ENCODE peak calls at places on chromosomes 4 and X, in eight cellular contexts. L is mucosa of descending colon, N is bronchial epithelial cell, S is SK-N-SH, C is transverse colon, V is esophagus squamous epithelium, H is Peyer's patch, O is psoas muscle. I is an unnamed sample.
A peak's percentile ranks its signal among the peaks of the same experiment; 100 is the strongest.

GRCh38 chr4:152696764-152697250 is 17.0 kb upstream of the TMEM154 start:
- DNase-seq in L (peak; percentile 22), N (peak; percentile 92), S (no peak), C (peak; percentile 50), V (peak; percentile 2), H (peak; percentile 71), O (no peak), I (peak; percentile 81)

GRCh38 chr4:122152699-122153328 is 683 bp downstream of the BLTP1 start:
- DNase-seq in L (peak; percentile 60), N (peak; percentile 18), S (peak; percentile 63), C (peak; percentile 53), V (no peak), H (peak; percentile 38), O (peak; percentile 17), I (peak; percentile 52)

GRCh38 chr4:186190456-186191265 is 706 bp upstream of the CYP4V2 start:
- DNase-seq in L (no peak), N (peak; percentile 14), S (peak; percentile 86), C (peak; percentile 56), V (no peak), H (peak; percentile 43), O (no peak), I (no peak)

GRCh38 chrX:133389975-133390374 is 25.3 kb downstream of the GPC4 start:
- DNase-seq in L (peak; percentile 15), N (no peak), S (no peak), C (no peak), V (no peak), H (no peak), O (no peak), I (no peak)

GRCh38 chr4:118821590-118822293 is 14.2 kb downstream of the SEC24D start:
- DNase-seq in L (no peak), N (peak; percentile 18), S (no peak), C (no peak), V (no peak), H (no peak), O (no peak), I (no peak)

GRCh38 chr4:71333368-71333767 is 5.5 kb upstream of the SLC4A4 start:
- DNase-seq in L (no peak), N (no peak), S (no peak), C (no peak), V (no peak), H (no peak), O (no peak), I (no peak)

GRCh38 chr4:6767725-6768538 is 14.6 kb upstream of the KIAA0232 start:
- DNase-seq in L (peak; percentile 75), N (peak; percentile 27), S (no peak), C (peak; percentile 63), V (no peak), H (no peak), O (peak; percentile 34), I (no peak)

GRCh38 chr4:96486563-96486962 is 646.7 kb downstream of the PDHA2 start:
- DNase-seq in L (no peak), N (peak; percentile 2), S (no peak), C (no peak), V (no peak), H (no peak), O (no peak), I (no peak)

GRCh38 chr4:122129061-122129460 is 23.1 kb upstream of the BLTP1 start:
- DNase-seq in L (no peak), N (no peak), S (no peak), C (no peak), V (no peak), H (no peak), O (no peak), I (no peak)

GRCh38 chrX:81240701-81241100 is 38.8 kb downstream of the SH3BGRL start:
- DNase-seq in L (no peak), N (no peak), S (no peak), C (no peak), V (no peak), H (no peak), O (no peak), I (no peak)

GRCh38 chrX:64169988-64170387 is 35.5 kb downstream of the AMER1 start:
- DNase-seq in L (no peak), N (no peak), S (no peak), C (no peak), V (no peak), H (no peak), O (no peak), I (no peak)

GRCh38 chr4:159197260-159197884 is 94.5 kb downstream of the RAPGEF2 start:
- DNase-seq in L (no peak), N (no peak), S (no peak), C (no peak), V (no peak), H (no peak), O (no peak), I (no peak)

GRCh38 chrX:153573999-153574398 is 24.9 kb downstream of the CCNQ start:
- DNase-seq in L (no peak), N (no peak), S (no peak), C (no peak), V (no peak), H (no peak), O (no peak), I (no peak)

GRCh38 chr4:73676136-73676535 is 55.9 kb upstream of the RASSF6 start:
- DNase-seq in L (no peak), N (peak; percentile 67), S (no peak), C (no peak), V (no peak), H (no peak), O (no peak), I (no peak)

GRCh38 chr4:6471303-6472007 is 959 bp downstream of the PPP2R2C start:
- DNase-seq in L (no peak), N (no peak), S (peak; percentile 74), C (no peak), V (no peak), H (no peak), O (no peak), I (no peak)

GRCh38 chr4:86872135-86872534 is 20.1 kb downstream of the C4orf36 start:
- DNase-seq in L (no peak), N (peak; percentile 85), S (no peak), C (no peak), V (no peak), H (no peak), O (no peak), I (no peak)

GRCh38 chr4:74033721-74034120 is 4.8 kb downstream of the CXCL3 start:
- DNase-seq in L (no peak), N (peak; percentile 92), S (no peak), C (no peak), V (no peak), H (no peak), O (no peak), I (no peak)

GRCh38 chr4:101135371-101136010 is 211.8 kb downstream of the PPP3CA start:
- DNase-seq in L (no peak), N (no peak), S (no peak), C (no peak), V (no peak), H (no peak), O (no peak), I (no peak)

GRCh38 chrX:53642326-53642725 is 44.2 kb downstream of the HUWE1 start:
- DNase-seq in L (no peak), N (no peak), S (no peak), C (no peak), V (no peak), H (no peak), O (no peak), I (no peak)

GRCh38 chrX:12162420-12162819 is 24.1 kb downstream of the FRMPD4 start:
- DNase-seq in L (no peak), N (no peak), S (no peak), C (no peak), V (no peak), H (no peak), O (no peak), I (no peak)

GRCh38 chrX:151871244-151871643 is 41.4 kb upstream of the MAGEA4 start:
- DNase-seq in L (no peak), N (peak; percentile 89), S (no peak), C (no peak), V (no peak), H (no peak), O (no peak), I (no peak)

GRCh38 chrX:140123446-140123845 is 158.1 kb upstream of the CXorf66 start:
- DNase-seq in L (peak; percentile 1), N (peak; percentile 11), S (no peak), C (no peak), V (no peak), H (no peak), O (no peak), I (no peak)
- TF ChIP-seq CTCF in L (no peak), N (peak; percentile 49), S (peak; percentile 40), C (no peak), V (peak; percentile 7), H (no peak), O (no peak), I (peak; percentile 28)

GRCh38 chr4:136400829-136401228 is 1131.5 kb downstream of the PCDH18 start:
- DNase-seq in L (no peak), N (no peak), S (peak; percentile 8), C (no peak), V (no peak), H (no peak), O (no peak), I (no peak)

GRCh38 chr4:136392576-136392975 is 1139.7 kb downstream of the PCDH18 start:
- DNase-seq in L (no peak), N (peak; percentile 2), S (no peak), C (no peak), V (no peak), H (no peak), O (no peak), I (no peak)

DNA sequence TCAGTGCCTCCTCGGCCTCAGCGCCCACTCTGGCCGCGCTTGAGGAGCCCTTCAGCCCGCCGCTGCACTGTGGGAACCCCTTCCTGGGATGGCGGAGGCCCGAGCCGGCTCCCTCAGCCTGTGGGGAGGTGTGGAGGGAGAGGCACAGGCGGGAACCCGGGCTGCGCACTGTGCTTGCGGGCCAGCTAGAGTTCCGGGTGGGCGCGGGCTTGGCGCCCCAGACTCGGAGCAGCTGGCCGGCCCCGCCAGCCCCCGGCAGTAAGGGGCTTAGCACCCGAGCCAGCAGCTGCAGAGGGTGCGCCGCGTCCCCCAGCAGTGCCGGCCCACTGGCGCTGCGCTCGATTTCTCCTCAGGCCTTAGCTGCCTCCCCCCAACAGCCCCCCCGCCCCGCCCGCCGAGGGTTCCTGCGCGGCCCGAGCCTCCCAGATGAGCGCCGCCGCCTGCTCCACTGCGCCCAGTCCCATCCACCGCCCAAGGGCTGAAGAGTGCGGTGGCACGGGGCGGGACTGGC is 1137.0 kb downstream of the PCDH18 start:
- DNase-seq in L (no peak), N (no peak), S (peak; percentile 47), C (no peak), V (no peak), H (no peak), O (peak; percentile 11), I (no peak)
- H3K4me3 ChIP-seq in L (no peak overlapping the region), N (no peak overlapping the region), S (no peak overlapping the region), C (no peak overlapping the region), V (no peak overlapping the region), H (no peak overlapping the region), O (no peak overlapping the region), I (no peak overlapping the region)

GRCh38 chr4:40227284-40227683 is 30.5 kb downstream of the RHOH start:
- DNase-seq in L (no peak), N (no peak), S (no peak), C (no peak), V (no peak), H (peak; percentile 26), O (no peak), I (peak; percentile 57)
- H3K36me3 ChIP-seq in L (no peaks in the 10 kb centered on the region), N (no peaks in the 10 kb centered on the region), S (no peaks in the 10 kb centered on the region), C (no peaks in the 10 kb centered on the region), V (no peaks in the 10 kb centered on the region), H (no peaks in the 10 kb centered on the region), O (no peaks in the 10 kb centered on the region), I (peaks cover 11% of the 10 kb centered on the region)

DNA sequence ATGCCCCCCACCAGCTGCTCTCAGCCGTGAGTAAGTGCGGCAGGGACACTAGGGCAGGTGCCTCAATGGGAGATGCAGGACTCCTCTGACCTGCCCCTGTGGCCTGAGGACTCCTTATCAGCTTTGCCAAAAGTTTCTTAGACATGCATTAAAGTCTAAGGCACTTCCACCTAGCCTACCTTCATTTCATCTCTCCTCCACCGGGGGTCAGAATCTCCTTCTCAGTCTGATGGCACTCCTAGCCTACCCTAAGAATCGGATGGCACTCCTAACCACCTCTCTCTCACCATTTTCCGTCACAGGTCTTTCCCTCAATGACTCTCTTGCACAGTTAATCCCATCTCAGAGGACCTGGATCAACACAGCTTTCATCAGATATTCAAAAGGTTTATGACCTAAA is 85.9 kb downstream of the OTC start:
- DNase-seq in L (no peak), N (no peak), S (peak; percentile 12), C (no peak), V (no peak), H (no peak), O (no peak), I (no peak)
- TF ChIP-seq CTCF in L (no peak), N (no peak), S (no peak), C (no peak), V (no peak), H (no peak), O (no peak), I (no peak)